ENCODE peak calls at places on chromosomes 6 and 20, in five cellular contexts. J, Y, A, I and D are unnamed samples. For H3K4me1, the result is how much of the 10 kb centered on the place peaks cover.

GRCh38 chr6:154397491-154398195 is 41.0 kb upstream of the IPCEF1 start:
- DNase-seq in I (no peak), J (no peak), A (no peak), Y (no peak), D (no peak)

GRCh38 chr6:27834384-27834783 is 77.8 kb downstream of the OR2B2 start:
- DNase-seq in I (no peak), J (no peak), Y (no peak), A (no peak), D (no peak)

GRCh38 chr6:132937466-132937906 is 123.1 kb downstream of the RPS12 start:
- DNase-seq in J (no peak), I (peak), Y (peak), A (peak), D (no peak)

GRCh38 chr20:39795401-39796272 is 833.5 kb downstream of the DHX35 start:
- DNase-seq in I (no peak), J (no peak), A (no peak), Y (no peak), D (no peak)

GRCh38 chr6:141484726-141485125 is 648.0 kb upstream of the GJE1 start:
- DNase-seq in J (peak), I (peak), Y (no peak), A (no peak), D (no peak)

GRCh38 chr6:1787894-1788293 is 178.2 kb downstream of the FOXC1 start:
- DNase-seq in I (no peak), J (no peak), Y (no peak), A (no peak), D (no peak)

GRCh38 chr6:160086754-160087153 is 34.9 kb upstream of the SLC22A1 start:
- DNase-seq in Y (no peak), I (no peak), A (no peak), J (no peak), D (no peak)

GRCh38 chr6:10449751-10450150 is 34.9 kb upstream of the TFAP2A start:
- DNase-seq in Y (no peak), A (no peak), J (no peak), I (no peak), D (no peak)

GRCh38 chr6:20092071-20092566 is 120.2 kb downstream of the MBOAT1 start:
- DNase-seq in A (peak), Y (peak), J (peak), I (peak), D (peak)

GRCh38 chr6:5484692-5485091 is 223.4 kb downstream of the FARS2 start:
- DNase-seq in A (no peak), I (no peak), J (no peak), Y (no peak), D (no peak)

GRCh38 chr20:63087872-63088680 is 81.3 kb upstream of the BHLHE23 start:
- DNase-seq in J (no peak), I (no peak), Y (no peak), A (no peak), D (no peak)

GRCh38 chr6:84447651-84448050 is 220.2 kb upstream of the CEP162 start:
- DNase-seq in Y (no peak), I (no peak), A (no peak), J (no peak), D (no peak)

GRCh38 chr6:116010400-116011095 is 50.1 kb downstream of the FRK start:
- DNase-seq in A (peak), I (peak), J (no peak), Y (peak), D (peak)

GRCh38 chr6:96162711-96163120 is 146.9 kb downstream of the FUT9 start:
- DNase-seq in A (no peak), Y (no peak), J (no peak), I (no peak), D (no peak)

GRCh38 chr20:64186071-64186598 is 21.9 kb downstream of the MYT1 start:
- DNase-seq in Y (no peak), J (no peak), I (no peak), A (no peak), D (no peak)

GRCh38 chr20:54148947-54149764 is 24.6 kb downstream of the CYP24A1 start:
- DNase-seq in Y (no peak), A (peak), I (peak), J (no peak), D (no peak)

GRCh38 chr6:16249971-16250370 is 11.6 kb downstream of the GMPR start:
- DNase-seq in Y (no peak), A (no peak), J (no peak), I (peak), D (no peak)
- TF ChIP-seq REST in Y (no peak), A (no peak), J (no peak), I (no peak), D (no peak)

GRCh38 chr20:60201198-60201597 is 243.0 kb downstream of the CDH26 start:
- DNase-seq in Y (no peak), A (no peak), I (no peak), J (no peak), D (no peak)

GRCh38 chr20:60206259-60206658 is 248.0 kb downstream of the CDH26 start:
- DNase-seq in J (no peak), A (peak), Y (no peak), I (peak), D (no peak)

GRCh38 chr20:60202046-60202445 is 243.8 kb downstream of the CDH26 start:
- DNase-seq in A (no peak), I (no peak), Y (no peak), J (no peak), D (no peak)

GRCh38 chr20:60204601-60205000 is 246.4 kb downstream of the CDH26 start:
- DNase-seq in A (no peak), J (no peak), Y (no peak), I (no peak), D (no peak)

DNA sequence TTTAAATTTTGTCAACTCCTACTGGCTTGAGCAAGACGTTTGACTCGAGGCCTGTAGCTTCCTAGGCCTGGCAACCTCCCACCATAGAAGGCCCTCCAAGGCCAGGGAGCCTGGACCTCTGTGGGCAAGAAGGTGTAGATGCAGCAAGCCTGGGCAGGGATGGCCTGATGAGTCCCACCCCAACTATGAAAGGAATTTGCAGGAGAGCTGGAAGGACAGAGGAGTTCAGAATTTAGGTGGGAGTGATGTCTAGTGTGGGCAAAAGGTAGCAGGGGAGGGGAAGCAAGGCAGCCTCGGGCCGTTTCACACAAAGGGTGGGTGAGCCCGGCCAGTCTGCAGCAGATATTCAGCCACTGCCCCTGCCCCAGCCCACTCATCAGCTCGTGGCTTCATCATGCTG is 245.2 kb downstream of the CDH26 start:
- DNase-seq in J (no peak), Y (no peak), A (no peak), I (no peak), D (no peak)
- TF ChIP-seq SIN3A in J (no peak), Y (no peak), A (no peak), I (no peak), D (no peak)

GRCh38 chr6:13423292-13423691 is 64.1 kb downstream of the GFOD1 start:
- DNase-seq in I (no peak), J (no peak), A (no peak), Y (no peak), D (no peak)
- H3K4me1 ChIP-seq in I (under half), J (under half), A (under half), Y (under half), D (under half)

GRCh38 chr6:26232950-26233607 is 131.9 kb upstream of the BTN3A2 start:
- DNase-seq in Y (no peak), A (no peak), J (peak), I (no peak), D (no peak)
- TF ChIP-seq REST in Y (no peak), A (no peak), J (no peak), I (no peak), D (no peak)

DNA sequence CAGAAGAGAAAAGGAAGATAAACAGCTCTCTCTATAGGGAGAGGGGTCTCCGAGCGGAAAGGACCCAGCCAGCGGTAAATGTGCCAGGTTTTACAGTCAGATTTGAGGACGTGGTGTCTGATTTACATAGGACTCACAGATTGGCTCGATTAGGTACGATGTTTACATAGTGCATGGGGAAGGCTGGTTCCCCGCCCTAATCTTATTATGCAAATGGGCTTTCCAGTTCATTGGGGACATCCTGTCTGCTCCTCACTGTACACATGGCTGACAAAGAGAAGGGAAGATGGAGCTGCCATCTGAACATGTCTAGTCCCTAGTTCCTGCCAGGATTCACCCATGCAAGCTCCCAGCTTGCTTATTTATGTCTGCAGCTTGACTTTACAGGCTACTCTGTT is 119.9 kb downstream of the RNF144B start:
- DNase-seq in A (no peak), Y (no peak), I (no peak), J (no peak), D (no peak)
- TF ChIP-seq SIN3A in A (no peak), Y (no peak), I (no peak), J (no peak), D (no peak)